ENCODE peak calls at places on chromosome 1, in ten cellular contexts. One of them, this sample, is unnamed.

GRCh38 chr1:162627662-162628296 is 4.5 kb upstream of the DDR2 start:
- DNase-seq in activated CD4-positive, alpha-beta T cell treated with anti-CD3 and anti-CD28 coated beads for 24 hours: no peak
- DNase-seq in activated naive CD4-positive, alpha-beta T cell treated with Interleukin-2 at 50 U/mL for 16 hours: no peak
- DNase-seq in H1: no peak
- DNase-seq in left ventricle myocardium inferior: no peak
- DNase-seq in HEK293T: peak
- DNase-seq in effector memory CD4-positive, alpha-beta T cell: no peak
- DNase-seq in stimulated activated CD4-positive, alpha-beta T cell treated with anti-CD3 and anti-CD28 coated beads, Interleukin-2, amount 100 ng/mL, for 48 hours: no peak
- DNase-seq in psoas muscle: no peak
- DNase-seq in adrenal gland: no peak
- DNase-seq in this sample: no peak

GRCh38 chr1:17200756-17201155 is 4.2 kb upstream of the PADI1 start:
- DNase-seq in adrenal gland: no peak
- DNase-seq in effector memory CD4-positive, alpha-beta T cell: no peak
- DNase-seq in activated naive CD4-positive, alpha-beta T cell treated with Interleukin-2 at 50 U/mL for 16 hours: no peak
- DNase-seq in stimulated activated CD4-positive, alpha-beta T cell treated with anti-CD3 and anti-CD28 coated beads, Interleukin-2, amount 100 ng/mL, for 48 hours: no peak
- DNase-seq in psoas muscle: no peak
- DNase-seq in HEK293T: no peak
- DNase-seq in H1: no peak
- DNase-seq in left ventricle myocardium inferior: no peak
- DNase-seq in activated CD4-positive, alpha-beta T cell treated with anti-CD3 and anti-CD28 coated beads for 24 hours: no peak
- DNase-seq in this sample: no peak

GRCh38 chr1:37723072-37723389 is 30.7 kb downstream of the CDCA8 start:
- DNase-seq in HEK293T: no peak
- DNase-seq in activated CD4-positive, alpha-beta T cell treated with anti-CD3 and anti-CD28 coated beads for 24 hours: no peak
- DNase-seq in stimulated activated CD4-positive, alpha-beta T cell treated with anti-CD3 and anti-CD28 coated beads, Interleukin-2, amount 100 ng/mL, for 48 hours: no peak
- DNase-seq in H1: no peak
- DNase-seq in left ventricle myocardium inferior: no peak
- DNase-seq in activated naive CD4-positive, alpha-beta T cell treated with Interleukin-2 at 50 U/mL for 16 hours: no peak
- DNase-seq in effector memory CD4-positive, alpha-beta T cell: no peak
- DNase-seq in psoas muscle: no peak
- DNase-seq in adrenal gland: no peak
- DNase-seq in this sample: no peak

GRCh38 chr1:94836891-94837290 is 16.7 kb downstream of the SLC44A3 start:
- DNase-seq in left ventricle myocardium inferior: no peak
- DNase-seq in stimulated activated CD4-positive, alpha-beta T cell treated with anti-CD3 and anti-CD28 coated beads, Interleukin-2, amount 100 ng/mL, for 48 hours: no peak
- DNase-seq in effector memory CD4-positive, alpha-beta T cell: no peak
- DNase-seq in psoas muscle: no peak
- DNase-seq in HEK293T: no peak
- DNase-seq in adrenal gland: no peak
- DNase-seq in activated CD4-positive, alpha-beta T cell treated with anti-CD3 and anti-CD28 coated beads for 24 hours: no peak
- DNase-seq in H1: no peak
- DNase-seq in activated naive CD4-positive, alpha-beta T cell treated with Interleukin-2 at 50 U/mL for 16 hours: no peak
- DNase-seq in this sample: no peak

GRCh38 chr1:156876281-156876680 is 15.6 kb downstream of the NTRK1 start:
- DNase-seq in activated naive CD4-positive, alpha-beta T cell treated with Interleukin-2 at 50 U/mL for 16 hours: no peak
- DNase-seq in H1: peak
- DNase-seq in adrenal gland: no peak
- DNase-seq in psoas muscle: no peak
- DNase-seq in left ventricle myocardium inferior: no peak
- DNase-seq in activated CD4-positive, alpha-beta T cell treated with anti-CD3 and anti-CD28 coated beads for 24 hours: no peak
- DNase-seq in stimulated activated CD4-positive, alpha-beta T cell treated with anti-CD3 and anti-CD28 coated beads, Interleukin-2, amount 100 ng/mL, for 48 hours: no peak
- DNase-seq in effector memory CD4-positive, alpha-beta T cell: no peak
- DNase-seq in HEK293T: no peak
- DNase-seq in this sample: no peak

GRCh38 chr1:58802640-58803476 is 19.0 kb upstream of the JUN start:
- DNase-seq in stimulated activated CD4-positive, alpha-beta T cell treated with anti-CD3 and anti-CD28 coated beads, Interleukin-2, amount 100 ng/mL, for 48 hours: no peak
- DNase-seq in effector memory CD4-positive, alpha-beta T cell: no peak
- DNase-seq in adrenal gland: peak
- DNase-seq in activated naive CD4-positive, alpha-beta T cell treated with Interleukin-2 at 50 U/mL for 16 hours: no peak
- DNase-seq in activated CD4-positive, alpha-beta T cell treated with anti-CD3 and anti-CD28 coated beads for 24 hours: no peak
- DNase-seq in psoas muscle: no peak
- DNase-seq in HEK293T: no peak
- DNase-seq in H1: no peak
- DNase-seq in left ventricle myocardium inferior: no peak
- DNase-seq in this sample: no peak

GRCh38 chr1:203076031-203076511 is 9.7 kb downstream of the MYOG start:
- DNase-seq in activated CD4-positive, alpha-beta T cell treated with anti-CD3 and anti-CD28 coated beads for 24 hours: no peak
- DNase-seq in stimulated activated CD4-positive, alpha-beta T cell treated with anti-CD3 and anti-CD28 coated beads, Interleukin-2, amount 100 ng/mL, for 48 hours: no peak
- DNase-seq in effector memory CD4-positive, alpha-beta T cell: no peak
- DNase-seq in H1: no peak
- DNase-seq in HEK293T: no peak
- DNase-seq in psoas muscle: no peak
- DNase-seq in activated naive CD4-positive, alpha-beta T cell treated with Interleukin-2 at 50 U/mL for 16 hours: no peak
- DNase-seq in left ventricle myocardium inferior: no peak
- DNase-seq in adrenal gland: no peak
- DNase-seq in this sample: no peak

GRCh38 chr1:19960621-19961020 is 18.8 kb downstream of the PLA2G2A start:
- DNase-seq in stimulated activated CD4-positive, alpha-beta T cell treated with anti-CD3 and anti-CD28 coated beads, Interleukin-2, amount 100 ng/mL, for 48 hours: no peak
- DNase-seq in psoas muscle: no peak
- DNase-seq in adrenal gland: no peak
- DNase-seq in activated naive CD4-positive, alpha-beta T cell treated with Interleukin-2 at 50 U/mL for 16 hours: no peak
- DNase-seq in H1: no peak
- DNase-seq in activated CD4-positive, alpha-beta T cell treated with anti-CD3 and anti-CD28 coated beads for 24 hours: no peak
- DNase-seq in HEK293T: no peak
- DNase-seq in left ventricle myocardium inferior: no peak
- DNase-seq in effector memory CD4-positive, alpha-beta T cell: no peak
- DNase-seq in this sample: no peak

GRCh38 chr1:6252374-6252710 is 8.4 kb downstream of the HES3 start:
- DNase-seq in activated naive CD4-positive, alpha-beta T cell treated with Interleukin-2 at 50 U/mL for 16 hours: no peak
- DNase-seq in HEK293T: no peak
- DNase-seq in activated CD4-positive, alpha-beta T cell treated with anti-CD3 and anti-CD28 coated beads for 24 hours: no peak
- DNase-seq in stimulated activated CD4-positive, alpha-beta T cell treated with anti-CD3 and anti-CD28 coated beads, Interleukin-2, amount 100 ng/mL, for 48 hours: no peak
- DNase-seq in H1: no peak
- DNase-seq in psoas muscle: no peak
- DNase-seq in effector memory CD4-positive, alpha-beta T cell: no peak
- DNase-seq in adrenal gland: no peak
- DNase-seq in left ventricle myocardium inferior: no peak
- DNase-seq in this sample: no peak

GRCh38 chr1:78072216-78072615 is 26.4 kb downstream of the GIPC2 start:
- DNase-seq in psoas muscle: no peak
- DNase-seq in H1: no peak
- DNase-seq in effector memory CD4-positive, alpha-beta T cell: no peak
- DNase-seq in HEK293T: no peak
- DNase-seq in activated naive CD4-positive, alpha-beta T cell treated with Interleukin-2 at 50 U/mL for 16 hours: no peak
- DNase-seq in stimulated activated CD4-positive, alpha-beta T cell treated with anti-CD3 and anti-CD28 coated beads, Interleukin-2, amount 100 ng/mL, for 48 hours: no peak
- DNase-seq in activated CD4-positive, alpha-beta T cell treated with anti-CD3 and anti-CD28 coated beads for 24 hours: no peak
- DNase-seq in left ventricle myocardium inferior: no peak
- DNase-seq in adrenal gland: no peak
- DNase-seq in this sample: no peak

GRCh38 chr1:62196091-62196690 is 1.5 kb downstream of the L1TD1 start:
- DNase-seq in stimulated activated CD4-positive, alpha-beta T cell treated with anti-CD3 and anti-CD28 coated beads, Interleukin-2, amount 100 ng/mL, for 48 hours: no peak
- DNase-seq in HEK293T: no peak
- DNase-seq in activated CD4-positive, alpha-beta T cell treated with anti-CD3 and anti-CD28 coated beads for 24 hours: no peak
- DNase-seq in activated naive CD4-positive, alpha-beta T cell treated with Interleukin-2 at 50 U/mL for 16 hours: no peak
- DNase-seq in psoas muscle: no peak
- DNase-seq in left ventricle myocardium inferior: no peak
- DNase-seq in adrenal gland: no peak
- DNase-seq in H1: no peak
- DNase-seq in effector memory CD4-positive, alpha-beta T cell: no peak
- DNase-seq in this sample: no peak